ENCODE peak calls at places on chromosomes 1 and 21, in eight cellular contexts. W is CD8-positive, alpha-beta memory T cell; E is activated CD8-positive, alpha-beta memory T cell treated with anti-CD3 and anti-CD28 coated beads for 4 hours; L is T47D; D is ACHN; V is GM13977; I is GM23248; K is osteocyte. H is an unnamed sample.

GRCh38 chr1:8472668-8473067 is 154.8 kb downstream of the SLC45A1 start:
- DNase-seq in E (peak), I (no peak), L (no peak), W (no peak), K (no peak), V (peak), D (no peak), H (no peak)

GRCh38 chr1:188363943-188364342 is 1535.2 kb downstream of the PLA2G4A start:
- DNase-seq in I (no peak), W (no peak), E (no peak), L (peak), D (no peak), K (no peak), V (no peak), H (no peak)

GRCh38 chr1:147902183-147902845 is at the start of gene GJA8:
- DNase-seq in D (no peak), E (no peak), I (no peak), L (no peak), K (no peak), W (no peak), V (no peak), H (no peak)

GRCh38 chr1:154747841-154748766 is 122.0 kb downstream of the KCNN3 start:
- DNase-seq in L (no peak), E (no peak), W (peak), K (no peak), V (peak), I (peak), D (no peak), H (no peak)

GRCh38 chr21:39088831-39089380 is 94.3 kb downstream of the PSMG1 start:
- DNase-seq in W (no peak), K (no peak), L (no peak), I (peak), E (no peak), D (peak), V (no peak), H (no peak)

GRCh38 chr1:209433649-209434031 is 149.9 kb upstream of the CAMK1G start:
- DNase-seq in I (peak), E (no peak), D (no peak), K (no peak), L (peak), V (no peak), W (no peak), H (no peak)

GRCh38 chr1:171901245-171901644 is 59.9 kb downstream of the DNM3 start:
- DNase-seq in K (no peak), D (peak), V (no peak), L (no peak), I (no peak), E (no peak), W (no peak), H (no peak)

GRCh38 chr1:59499273-59499955 is 202.5 kb downstream of the FGGY start:
- DNase-seq in K (no peak), V (no peak), E (no peak), L (no peak), I (no peak), W (no peak), D (peak), H (no peak)

GRCh38 chr1:118589486-118589885 is 398.7 kb downstream of the TBX15 start:
- DNase-seq in I (no peak), V (no peak), D (no peak), W (no peak), K (no peak), E (no peak), L (no peak), H (no peak)

GRCh38 chr21:25584833-25585232 is 22.4 kb downstream of the MRPL39 start:
- DNase-seq in D (no peak), W (no peak), I (no peak), L (no peak), V (no peak), K (no peak), E (no peak), H (no peak)

GRCh38 chr1:89519779-89520358 is 4.8 kb upstream of the LRRC8B start:
- DNase-seq in E (no peak), D (peak), W (no peak), K (no peak), L (peak), V (peak), I (peak), H (no peak)

GRCh38 chr1:112515311-112516009 is 6.7 kb downstream of the WNT2B start:
- DNase-seq in V (no peak), D (peak), I (peak), E (no peak), K (no peak), W (no peak), L (no peak), H (no peak)

GRCh38 chr1:180254854-180255253 is 24.8 kb downstream of the LHX4 start:
- DNase-seq in W (no peak), K (no peak), E (no peak), D (no peak), V (no peak), I (no peak), L (no peak), H (no peak)

GRCh38 chr1:183881387-183882084 is 76.6 kb downstream of the RGL1 start:
- DNase-seq in W (no peak), V (no peak), I (peak), K (no peak), L (peak), E (no peak), D (peak), H (no peak)

GRCh38 chr1:15000671-15001070 is 152.9 kb upstream of the TMEM51 start:
- DNase-seq in V (no peak), D (no peak), L (no peak), K (no peak), W (no peak), I (no peak), E (no peak), H (no peak)

GRCh38 chr1:93905051-93905450 is 4.2 kb downstream of the GCLM start:
- DNase-seq in V (no peak), E (no peak), L (no peak), I (peak), K (no peak), W (no peak), D (no peak), H (no peak)

GRCh38 chr1:35282172-35282571 is 13.7 kb downstream of the ZMYM4 start:
- DNase-seq in I (no peak), W (no peak), K (no peak), D (no peak), V (no peak), L (no peak), E (no peak), H (no peak)

GRCh38 chr1:25501235-25502058 is 42.0 kb upstream of the LDLRAP1 start:
- DNase-seq in D (no peak), L (peak), I (peak), V (no peak), K (peak), W (no peak), E (no peak), H (peak)

GRCh38 chr1:53369761-53370160 is 41.9 kb upstream of the LRP8 start:
- DNase-seq in D (no peak), L (no peak), K (peak), V (no peak), W (no peak), E (no peak), I (no peak), H (no peak)

GRCh38 chr1:117796226-117796625 is 133.2 kb downstream of the GDAP2 start:
- DNase-seq in D (no peak), I (peak), V (no peak), W (no peak), K (no peak), L (no peak), E (no peak), H (no peak)

GRCh38 chr1:67674260-67675011 is 10.6 kb upstream of the GADD45A start:
- DNase-seq in K (no peak), E (no peak), L (no peak), I (peak), W (no peak), D (no peak), V (no peak), H (no peak)

GRCh38 chr1:65209005-65209885 is 61.2 kb downstream of the AK4 start:
- DNase-seq in K (no peak), E (no peak), I (peak), L (peak), D (peak), V (peak), W (no peak), H (no peak)

GRCh38 chr21:41865002-41865777 is 14.0 kb downstream of the PRDM15 start:
- DNase-seq in D (no peak), E (no peak), W (no peak), L (no peak), K (no peak), V (peak), I (no peak), H (no peak)

GRCh38 chr1:154272999-154273563 is 652 bp downstream of the HAX1 start:
- DNase-seq in V (no peak), L (no peak), E (no peak), W (no peak), D (no peak), K (no peak), I (peak), H (no peak)

GRCh38 chr1:96236156-96236739 is 485.3 kb upstream of the PTBP2 start:
- DNase-seq in D (peak), W (no peak), E (no peak), I (peak), L (peak), V (peak), K (no peak), H (peak)

GRCh38 chr1:205259361-205259832 is 31.7 kb downstream of the TMCC2 start:
- DNase-seq in V (no peak), L (no peak), I (no peak), D (no peak), E (no peak), K (no peak), W (no peak), H (no peak)

GRCh38 chr1:35748326-35748725 is 21.5 kb downstream of the CLSPN start:
- DNase-seq in I (no peak), V (no peak), K (no peak), D (no peak), E (no peak), L (peak), W (no peak), H (no peak)

GRCh38 chr1:209567788-209568187 is 15.7 kb upstream of the CAMK1G start:
- DNase-seq in K (no peak), D (no peak), I (peak), W (no peak), V (no peak), L (no peak), E (no peak), H (no peak)

GRCh38 chr1:182248721-182249120 is 142.9 kb downstream of the GLUL start:
- DNase-seq in E (no peak), L (no peak), W (no peak), V (no peak), K (no peak), D (no peak), I (no peak), H (no peak)

GRCh38 chr1:196393742-196394141 is 214.5 kb downstream of the KCNT2 start:
- DNase-seq in V (no peak), D (no peak), W (no peak), I (peak), L (no peak), E (no peak), K (no peak), H (no peak)

GRCh38 chr1:110068646-110069301 is 1.7 kb downstream of the ALX3 start:
- DNase-seq in D (no peak), L (no peak), E (no peak), V (peak), K (no peak), W (no peak), I (no peak), H (no peak)

GRCh38 chr1:62058951-62059350 is 135.7 kb upstream of the L1TD1 start:
- DNase-seq in L (no peak), W (no peak), D (no peak), I (no peak), V (no peak), K (no peak), E (no peak), H (no peak)

GRCh38 chr21:43809853-43810504 is 20.6 kb downstream of the RRP1 start:
- DNase-seq in L (no peak), I (no peak), W (no peak), E (no peak), D (no peak), V (no peak), K (no peak), H (no peak)

GRCh38 chr1:202687819-202688218 is 22.4 kb downstream of the SYT2 start:
- DNase-seq in K (no peak), W (no peak), I (no peak), E (no peak), L (no peak), V (no peak), D (no peak), H (no peak)

GRCh38 chr1:37556712-37557196 is at the start of gene DNALI1:
- DNase-seq in V (peak), L (peak), E (no peak), K (peak), I (peak), D (peak), W (no peak), H (no peak)